ENCODE peak calls at places on chromosome 20, in eight cellular contexts. R, D, Y, S, W, O, F and G are unnamed samples.

GRCh38 chr20:62961310-62961783 is 8.8 kb downstream of the SLC17A9 start:
- DNase-seq in R (no peak), D (no peak), Y (no peak), S (peak), W (no peak), O (no peak), F (no peak), G (no peak)

GRCh38 chr20:871436-871835 is 37.9 kb downstream of the FAM110A start:
- DNase-seq in R (no peak), D (no peak), Y (no peak), S (no peak), W (no peak), O (no peak), F (no peak), G (no peak)

GRCh38 chr20:24382330-24382729 is 87.1 kb upstream of the SYNDIG1 start:
- DNase-seq in R (no peak), D (no peak), Y (no peak), S (no peak), W (no peak), O (peak), F (no peak), G (no peak)

GRCh38 chr20:32158943-32159660 is 48.4 kb downstream of the PLAGL2 start:
- DNase-seq in R (no peak), D (no peak), Y (no peak), S (no peak), W (no peak), O (peak), F (no peak), G (no peak)

GRCh38 chr20:60838297-60838696 is 413.8 kb upstream of the CDH4 start:
- DNase-seq in R (no peak), D (no peak), Y (no peak), S (no peak), W (no peak), O (no peak), F (no peak), G (no peak)

GRCh38 chr20:41009960-41010359 is 18.7 kb upstream of the TOP1 start:
- DNase-seq in R (peak), D (no peak), Y (peak), S (no peak), W (no peak), O (no peak), F (no peak), G (no peak)

GRCh38 chr20:2289475-2289874 is 6.3 kb upstream of the TGM3 start:
- DNase-seq in R (no peak), D (no peak), Y (no peak), S (no peak), W (no peak), O (peak), F (no peak), G (no peak)

GRCh38 chr20:51156041-51156795 is 133.3 kb upstream of the KCNG1 start:
- DNase-seq in R (no peak), D (no peak), Y (peak), S (no peak), W (no peak), O (peak), F (no peak), G (no peak)

GRCh38 chr20:62843656-62844055 is 18.0 kb downstream of the TCFL5 start:
- DNase-seq in R (no peak), D (no peak), Y (no peak), S (no peak), W (no peak), O (no peak), F (no peak), G (no peak)

GRCh38 chr20:44401052-44401769 is 45.7 kb downstream of the HNF4A start:
- DNase-seq in R (no peak), D (no peak), Y (no peak), S (no peak), W (no peak), O (no peak), F (no peak), G (no peak)

GRCh38 chr20:61806314-61806713 is 259.4 kb downstream of the TAF4 start:
- DNase-seq in R (no peak), D (no peak), Y (no peak), S (no peak), W (no peak), O (no peak), F (no peak), G (no peak)

GRCh38 chr20:61896058-61896961 is 169.4 kb downstream of the TAF4 start:
- DNase-seq in R (peak), D (no peak), Y (peak), S (peak), W (no peak), O (peak), F (peak), G (no peak)

GRCh38 chr20:60055740-60056139 is 97.5 kb downstream of the CDH26 start:
- DNase-seq in R (no peak), D (peak), Y (no peak), S (no peak), W (peak), O (peak), F (no peak), G (no peak)

GRCh38 chr20:13221313-13221672 is 219 bp downstream of the ISM1 start:
- DNase-seq in R (no peak), D (no peak), Y (no peak), S (no peak), W (no peak), O (no peak), F (no peak), G (no peak)

GRCh38 chr20:13333793-13334192 is 112.7 kb downstream of the ISM1 start:
- DNase-seq in R (no peak), D (no peak), Y (no peak), S (no peak), W (no peak), O (no peak), F (peak), G (no peak)

GRCh38 chr20:62043131-62043914 is 22.4 kb downstream of the TAF4 start:
- DNase-seq in R (no peak), D (no peak), Y (no peak), S (no peak), W (no peak), O (peak), F (no peak), G (peak)

GRCh38 chr20:25050501-25051350 is 7.2 kb downstream of the ACSS1 start:
- DNase-seq in R (no peak), D (no peak), Y (no peak), S (no peak), W (no peak), O (no peak), F (no peak), G (no peak)

GRCh38 chr20:58870293-58871014 is 17.9 kb downstream of the GNAS start:
- DNase-seq in R (peak), D (peak), Y (peak), S (peak), W (peak), O (peak), F (peak), G (no peak)

GRCh38 chr20:2698912-2699311 is 6.3 kb downstream of the EBF4 start:
- DNase-seq in R (no peak), D (no peak), Y (no peak), S (no peak), W (no peak), O (peak), F (no peak), G (no peak)

GRCh38 chr20:48831702-48832422 is 4.1 kb upstream of the PREX1 start:
- DNase-seq in R (no peak), D (no peak), Y (peak), S (peak), W (no peak), O (peak), F (no peak), G (peak)

GRCh38 chr20:57080796-57081195 is 185.6 kb downstream of the BMP7 start:
- DNase-seq in R (peak), D (no peak), Y (no peak), S (peak), W (no peak), O (no peak), F (no peak), G (no peak)

GRCh38 chr20:46832555-46832954 is 62.1 kb upstream of the EYA2 start:
- DNase-seq in R (no peak), D (no peak), Y (no peak), S (no peak), W (no peak), O (no peak), F (no peak), G (no peak)

GRCh38 chr20:53019464-53019863 is 47.3 kb downstream of the TSHZ2 start:
- DNase-seq in R (no peak), D (no peak), Y (no peak), S (no peak), W (no peak), O (no peak), F (no peak), G (no peak)